ENCODE peak calls at places on chromosomes 7 and 10, in seven cellular contexts. B, I, X, F, S, T and L are unnamed samples.
A peak's percentile ranks its signal among the peaks of the same experiment; 100 is the strongest.

GRCh38 chr7:157523766-157524421 is 187.1 kb downstream of the DNAJB6 start:
- DNase-seq in B (no peak), I (no peak), X (no peak), F (peak; percentile 40), S (no peak), T (no peak), L (no peak)

GRCh38 chr7:150453186-150453585 is 2.8 kb downstream of the GIMAP8 start:
- DNase-seq in B (no peak), I (no peak), X (no peak), F (no peak), S (no peak), T (no peak), L (no peak)

GRCh38 chr7:49424109-49424508 is 349.3 kb upstream of the VWC2 start:
- DNase-seq in B (no peak), I (no peak), X (no peak), F (no peak), S (no peak), T (no peak), L (no peak)

GRCh38 chr10:79352035-79352595 is 4.8 kb downstream of the PPIF start:
- DNase-seq in B (no peak), I (no peak), X (no peak), F (no peak), S (peak; percentile 53), T (no peak), L (no peak)

GRCh38 chr7:41188163-41189130 is 514.4 kb downstream of the INHBA start:
- DNase-seq in B (peak; percentile 96), I (no peak), X (peak; percentile 99), F (no peak), S (no peak), T (no peak), L (no peak)

GRCh38 chr7:100212631-100213286 is 7.0 kb upstream of the PVRIG start:
- DNase-seq in B (no peak), I (no peak), X (no peak), F (no peak), S (no peak), T (no peak), L (no peak)

GRCh38 chr10:122054046-122055025 is 65.4 kb downstream of the TACC2 start:
- DNase-seq in B (peak; percentile 75), I (no peak), X (peak; percentile 40), F (peak; percentile 60), S (no peak), T (no peak), L (no peak)

GRCh38 chr7:131166066-131166465 is 161.6 kb upstream of the MKLN1 start:
- DNase-seq in B (peak; percentile 26), I (no peak), X (no peak), F (no peak), S (no peak), T (no peak), L (no peak)

GRCh38 chr7:43849069-43849468 is 20.2 kb downstream of the MRPS24 start:
- DNase-seq in B (no peak), I (no peak), X (no peak), F (no peak), S (no peak), T (no peak), L (no peak)

GRCh38 chr7:106365252-106366005 is 80.6 kb upstream of the NAMPT start:
- DNase-seq in B (no peak), I (no peak), X (peak; percentile 94), F (no peak), S (no peak), T (no peak), L (no peak)

GRCh38 chr7:107442678-107443077 is 27.2 kb upstream of the GPR22 start:
- DNase-seq in B (no peak), I (no peak), X (no peak), F (no peak), S (no peak), T (no peak), L (no peak)

GRCh38 chr7:143300959-143301617 is 12.9 kb downstream of the CASP2 start:
- DNase-seq in B (peak; percentile 83), I (no peak), X (no peak), F (no peak), S (no peak), T (no peak), L (no peak)

GRCh38 chr10:98331888-98332287 is 63.9 kb upstream of the LOXL4 start:
- DNase-seq in B (no peak), I (no peak), X (no peak), F (no peak), S (no peak), T (no peak), L (peak; percentile 59)

GRCh38 chr10:102184606-102185005 is 32.4 kb downstream of the NOLC1 start:
- DNase-seq in B (no peak), I (no peak), X (no peak), F (no peak), S (no peak), T (no peak), L (peak; percentile 17)

GRCh38 chr10:129547583-129547982 is 80.5 kb downstream of the MGMT start:
- DNase-seq in B (no peak), I (no peak), X (no peak), F (peak; percentile 40), S (peak; percentile 45), T (no peak), L (no peak)

GRCh38 chr7:261341-262250 is 28.4 kb upstream of the FOXL3 start:
- DNase-seq in B (no peak), I (no peak), X (no peak), F (no peak), S (no peak), T (no peak), L (no peak)

GRCh38 chr10:101046332-101047238 is 15.2 kb upstream of the KAZALD1 start:
- DNase-seq in B (no peak), I (no peak), X (no peak), F (no peak), S (no peak), T (no peak), L (no peak)

GRCh38 chr7:93327006-93327633 is 95.0 kb downstream of the VPS50 start:
- DNase-seq in B (peak; percentile 94), I (no peak), X (peak; percentile 73), F (no peak), S (no peak), T (no peak), L (no peak)

GRCh38 chr7:151316896-151317295 is 24.7 kb upstream of the NUB1 start:
- DNase-seq in B (no peak), I (no peak), X (no peak), F (no peak), S (no peak), T (no peak), L (peak; percentile 54)

GRCh38 chr10:2978111-2978510 is 89.2 kb upstream of the PFKP start:
- DNase-seq in B (peak; percentile 28), I (no peak), X (peak; percentile 35), F (no peak), S (no peak), T (peak; percentile 62), L (no peak)

GRCh38 chr10:3409928-3410327 is 237.3 kb upstream of the PITRM1 start:
- DNase-seq in B (no peak), I (no peak), X (no peak), F (no peak), S (no peak), T (no peak), L (no peak)

GRCh38 chr10:98244586-98244985 is 23.4 kb downstream of the LOXL4 start:
- DNase-seq in B (no peak), I (no peak), X (no peak), F (no peak), S (no peak), T (no peak), L (no peak)

GRCh38 chr7:132430041-132430440 is 146.2 kb downstream of the PLXNA4 start:
- DNase-seq in B (no peak), I (no peak), X (no peak), F (no peak), S (no peak), T (no peak), L (no peak)

GRCh38 chr10:67837519-67838314 is at the start of gene DNAJC12:
- DNase-seq in B (peak; percentile 68), I (no peak), X (no peak), F (no peak), S (no peak), T (peak; percentile 55), L (no peak)

GRCh38 chr7:2626498-2627117 is 5.2 kb upstream of the TTYH3 start:
- DNase-seq in B (no peak), I (no peak), X (no peak), F (no peak), S (no peak), T (no peak), L (no peak)

GRCh38 chr7:155455776-155456516 is 2.0 kb upstream of the EN2 start:
- DNase-seq in B (no peak), I (no peak), X (no peak), F (no peak), S (no peak), T (no peak), L (no peak)

GRCh38 chr10:110432084-110432483 is 65.6 kb upstream of the DUSP5 start:
- DNase-seq in B (no peak), I (no peak), X (no peak), F (no peak), S (no peak), T (no peak), L (no peak)

GRCh38 chr10:63494951-63495350 is 26.2 kb upstream of the REEP3 start:
- DNase-seq in B (no peak), I (no peak), X (no peak), F (no peak), S (no peak), T (no peak), L (no peak)

GRCh38 chr10:133113847-133114246 is 26.1 kb downstream of the ADGRA1 start:
- DNase-seq in B (no peak), I (no peak), X (no peak), F (no peak), S (no peak), T (no peak), L (no peak)

GRCh38 chr7:108292541-108292940 is 162.4 kb upstream of the LAMB4 start:
- DNase-seq in B (no peak), I (no peak), X (no peak), F (no peak), S (no peak), T (no peak), L (no peak)

GRCh38 chr7:50793115-50793946 is 10.6 kb upstream of the GRB10 start:
- DNase-seq in B (peak; percentile 47), I (no peak), X (no peak), F (peak; percentile 72), S (no peak), T (no peak), L (peak; percentile 78)